ENCODE peak calls at places on chromosomes 5 and 9, in four cellular contexts. N is dorsolateral prefrontal cortex, T is nephron progenitor cell, V is LoVo. A is an unnamed sample.

GRCh38 chr5:54835642-54836041 is 149.8 kb downstream of the ESM1 start:
- DNase-seq in N (no peak), T (no peak), V (no peak), A (no peak)

GRCh38 chr5:146213210-146213838 is 9.9 kb downstream of the RBM27 start:
- DNase-seq in N (no peak), T (no peak), V (peak), A (no peak)

GRCh38 chr5:99191181-99191775 is 262.5 kb upstream of the CHD1 start:
- DNase-seq in N (no peak), T (no peak), V (no peak), A (no peak)

GRCh38 chr9:131490514-131490913 is 12.2 kb upstream of the POMT1 start:
- DNase-seq in N (no peak), T (no peak), V (no peak), A (no peak)

GRCh38 chr5:130724658-130725057 is 440.4 kb downstream of the HINT1 start:
- DNase-seq in N (no peak), T (no peak), V (no peak), A (no peak)

GRCh38 chr5:170159101-170159698 is 53.5 kb downstream of the FOXI1 start:
- DNase-seq in N (no peak), T (no peak), V (no peak), A (no peak)

GRCh38 chr9:88577736-88578485 is 42.9 kb downstream of the NXNL2 start:
- DNase-seq in N (no peak), T (no peak), V (no peak), A (no peak)

GRCh38 chr9:35516481-35516880 is 26.6 kb downstream of the RUSC2 start:
- DNase-seq in N (no peak), T (no peak), V (peak), A (no peak)

GRCh38 chr5:89883967-89884366 is 525.6 kb downstream of the CETN3 start:
- DNase-seq in N (no peak), T (no peak), V (no peak), A (no peak)

GRCh38 chr5:36156124-36156601 is 4.3 kb downstream of the SKP2 start:
- DNase-seq in N (no peak), T (no peak), V (no peak), A (no peak)

GRCh38 chr5:104400941-104401340 is 838.4 kb upstream of the NUDT12 start:
- DNase-seq in N (no peak), T (no peak), V (no peak), A (no peak)